ENCODE peak calls at places on chromosomes 11 and 22, in five cellular contexts. One of them, this sample, is unnamed.

GRCh38 chr11:113506893-113507292 is 31.7 kb upstream of the DRD2 start:
- DNase-seq in mammary epithelial cell: peak
- DNase-seq in stimulated activated CD4-positive, alpha-beta T cell treated with anti-CD3 and anti-CD28 coated beads, Interleukin-2, amount 100 ng/mL, for 48 hours: no peak
- DNase-seq in stimulated activated CD8-positive, alpha-beta memory T cell treated with anti-CD3 and anti-CD28 coated beads, Interleukin-15, amount 100 ng/mL, for 24 hours: no peak
- DNase-seq in HS-27A: no peak
- DNase-seq in this sample: no peak

GRCh38 chr22:17919276-17920144 is 104.9 kb downstream of the MICAL3 start:
- DNase-seq in mammary epithelial cell: no peak
- DNase-seq in stimulated activated CD4-positive, alpha-beta T cell treated with anti-CD3 and anti-CD28 coated beads, Interleukin-2, amount 100 ng/mL, for 48 hours: no peak
- DNase-seq in stimulated activated CD8-positive, alpha-beta memory T cell treated with anti-CD3 and anti-CD28 coated beads, Interleukin-15, amount 100 ng/mL, for 24 hours: no peak
- DNase-seq in HS-27A: no peak
- DNase-seq in this sample: no peak

GRCh38 chr11:12114487-12115033 is 4.2 kb downstream of the MICAL2 start:
- DNase-seq in mammary epithelial cell: no peak
- DNase-seq in stimulated activated CD4-positive, alpha-beta T cell treated with anti-CD3 and anti-CD28 coated beads, Interleukin-2, amount 100 ng/mL, for 48 hours: no peak
- DNase-seq in stimulated activated CD8-positive, alpha-beta memory T cell treated with anti-CD3 and anti-CD28 coated beads, Interleukin-15, amount 100 ng/mL, for 24 hours: no peak
- DNase-seq in HS-27A: no peak
- DNase-seq in this sample: no peak

GRCh38 chr11:70405679-70406395 is 7.5 kb downstream of the CTTN start:
- DNase-seq in mammary epithelial cell: no peak
- DNase-seq in stimulated activated CD4-positive, alpha-beta T cell treated with anti-CD3 and anti-CD28 coated beads, Interleukin-2, amount 100 ng/mL, for 48 hours: no peak
- DNase-seq in stimulated activated CD8-positive, alpha-beta memory T cell treated with anti-CD3 and anti-CD28 coated beads, Interleukin-15, amount 100 ng/mL, for 24 hours: no peak
- DNase-seq in HS-27A: no peak
- DNase-seq in this sample: no peak

GRCh38 chr11:10984250-10984649 is 126.4 kb upstream of the ZBED5 start:
- DNase-seq in mammary epithelial cell: no peak
- DNase-seq in stimulated activated CD4-positive, alpha-beta T cell treated with anti-CD3 and anti-CD28 coated beads, Interleukin-2, amount 100 ng/mL, for 48 hours: no peak
- DNase-seq in stimulated activated CD8-positive, alpha-beta memory T cell treated with anti-CD3 and anti-CD28 coated beads, Interleukin-15, amount 100 ng/mL, for 24 hours: no peak
- DNase-seq in HS-27A: no peak
- DNase-seq in this sample: no peak

GRCh38 chr11:114036156-114036811 is 23.2 kb upstream of the ZBTB16 start:
- DNase-seq in mammary epithelial cell: peak
- DNase-seq in stimulated activated CD4-positive, alpha-beta T cell treated with anti-CD3 and anti-CD28 coated beads, Interleukin-2, amount 100 ng/mL, for 48 hours: peak
- DNase-seq in stimulated activated CD8-positive, alpha-beta memory T cell treated with anti-CD3 and anti-CD28 coated beads, Interleukin-15, amount 100 ng/mL, for 24 hours: peak
- DNase-seq in HS-27A: no peak
- DNase-seq in this sample: no peak

GRCh38 chr11:90556026-90556425 is 333.2 kb upstream of the CHORDC1 start:
- DNase-seq in mammary epithelial cell: no peak
- DNase-seq in stimulated activated CD4-positive, alpha-beta T cell treated with anti-CD3 and anti-CD28 coated beads, Interleukin-2, amount 100 ng/mL, for 48 hours: no peak
- DNase-seq in stimulated activated CD8-positive, alpha-beta memory T cell treated with anti-CD3 and anti-CD28 coated beads, Interleukin-15, amount 100 ng/mL, for 24 hours: no peak
- DNase-seq in HS-27A: no peak
- DNase-seq in this sample: no peak

GRCh38 chr11:13962562-13963168 is at the start of gene SPON1:
- DNase-seq in mammary epithelial cell: peak
- DNase-seq in stimulated activated CD4-positive, alpha-beta T cell treated with anti-CD3 and anti-CD28 coated beads, Interleukin-2, amount 100 ng/mL, for 48 hours: peak
- DNase-seq in stimulated activated CD8-positive, alpha-beta memory T cell treated with anti-CD3 and anti-CD28 coated beads, Interleukin-15, amount 100 ng/mL, for 24 hours: no peak
- DNase-seq in HS-27A: no peak
- DNase-seq in this sample: no peak

GRCh38 chr11:129295746-129296145 is 79.9 kb upstream of the BARX2 start:
- DNase-seq in mammary epithelial cell: no peak
- DNase-seq in stimulated activated CD4-positive, alpha-beta T cell treated with anti-CD3 and anti-CD28 coated beads, Interleukin-2, amount 100 ng/mL, for 48 hours: no peak
- DNase-seq in stimulated activated CD8-positive, alpha-beta memory T cell treated with anti-CD3 and anti-CD28 coated beads, Interleukin-15, amount 100 ng/mL, for 24 hours: no peak
- DNase-seq in HS-27A: no peak
- DNase-seq in this sample: no peak

GRCh38 chr22:36922752-36923457 is 9.5 kb downstream of the CSF2RB start:
- DNase-seq in mammary epithelial cell: no peak
- DNase-seq in stimulated activated CD4-positive, alpha-beta T cell treated with anti-CD3 and anti-CD28 coated beads, Interleukin-2, amount 100 ng/mL, for 48 hours: no peak
- DNase-seq in stimulated activated CD8-positive, alpha-beta memory T cell treated with anti-CD3 and anti-CD28 coated beads, Interleukin-15, amount 100 ng/mL, for 24 hours: no peak
- DNase-seq in HS-27A: no peak
- DNase-seq in this sample: no peak

GRCh38 chr22:42069801-42070516 is 653 bp downstream of the NAGA start:
- DNase-seq in mammary epithelial cell: no peak
- DNase-seq in stimulated activated CD4-positive, alpha-beta T cell treated with anti-CD3 and anti-CD28 coated beads, Interleukin-2, amount 100 ng/mL, for 48 hours: no peak
- DNase-seq in stimulated activated CD8-positive, alpha-beta memory T cell treated with anti-CD3 and anti-CD28 coated beads, Interleukin-15, amount 100 ng/mL, for 24 hours: no peak
- DNase-seq in HS-27A: no peak
- DNase-seq in this sample: no peak

GRCh38 chr22:19845369-19845722 is 9.3 kb downstream of the GNB1L start:
- DNase-seq in mammary epithelial cell: no peak
- DNase-seq in stimulated activated CD4-positive, alpha-beta T cell treated with anti-CD3 and anti-CD28 coated beads, Interleukin-2, amount 100 ng/mL, for 48 hours: no peak
- DNase-seq in stimulated activated CD8-positive, alpha-beta memory T cell treated with anti-CD3 and anti-CD28 coated beads, Interleukin-15, amount 100 ng/mL, for 24 hours: no peak
- DNase-seq in HS-27A: no peak
- DNase-seq in this sample: no peak

GRCh38 chr11:123742334-123742733 is 874 bp upstream of the ZNF202 start:
- DNase-seq in mammary epithelial cell: no peak
- DNase-seq in stimulated activated CD4-positive, alpha-beta T cell treated with anti-CD3 and anti-CD28 coated beads, Interleukin-2, amount 100 ng/mL, for 48 hours: no peak
- DNase-seq in stimulated activated CD8-positive, alpha-beta memory T cell treated with anti-CD3 and anti-CD28 coated beads, Interleukin-15, amount 100 ng/mL, for 24 hours: no peak
- DNase-seq in HS-27A: no peak
- DNase-seq in this sample: no peak

GRCh38 chr11:61297741-61298140 is 2.6 kb upstream of the VWCE start:
- DNase-seq in mammary epithelial cell: peak
- DNase-seq in stimulated activated CD4-positive, alpha-beta T cell treated with anti-CD3 and anti-CD28 coated beads, Interleukin-2, amount 100 ng/mL, for 48 hours: no peak
- DNase-seq in stimulated activated CD8-positive, alpha-beta memory T cell treated with anti-CD3 and anti-CD28 coated beads, Interleukin-15, amount 100 ng/mL, for 24 hours: no peak
- DNase-seq in HS-27A: peak
- DNase-seq in this sample: peak

GRCh38 chr11:35373284-35373933 is 45.9 kb downstream of the SLC1A2 start:
- DNase-seq in mammary epithelial cell: no peak
- DNase-seq in stimulated activated CD4-positive, alpha-beta T cell treated with anti-CD3 and anti-CD28 coated beads, Interleukin-2, amount 100 ng/mL, for 48 hours: no peak
- DNase-seq in stimulated activated CD8-positive, alpha-beta memory T cell treated with anti-CD3 and anti-CD28 coated beads, Interleukin-15, amount 100 ng/mL, for 24 hours: no peak
- DNase-seq in HS-27A: no peak
- DNase-seq in this sample: no peak

GRCh38 chr11:96242191-96242845 is 100.7 kb downstream of the MAML2 start:
- DNase-seq in mammary epithelial cell: no peak
- DNase-seq in stimulated activated CD4-positive, alpha-beta T cell treated with anti-CD3 and anti-CD28 coated beads, Interleukin-2, amount 100 ng/mL, for 48 hours: no peak
- DNase-seq in stimulated activated CD8-positive, alpha-beta memory T cell treated with anti-CD3 and anti-CD28 coated beads, Interleukin-15, amount 100 ng/mL, for 24 hours: no peak
- DNase-seq in HS-27A: no peak
- DNase-seq in this sample: no peak

GRCh38 chr22:46053563-46054090 is 76.7 kb upstream of the WNT7B start:
- DNase-seq in mammary epithelial cell: peak
- DNase-seq in stimulated activated CD4-positive, alpha-beta T cell treated with anti-CD3 and anti-CD28 coated beads, Interleukin-2, amount 100 ng/mL, for 48 hours: peak
- DNase-seq in stimulated activated CD8-positive, alpha-beta memory T cell treated with anti-CD3 and anti-CD28 coated beads, Interleukin-15, amount 100 ng/mL, for 24 hours: no peak
- DNase-seq in HS-27A: no peak
- DNase-seq in this sample: no peak

GRCh38 chr11:14029971-14030531 is 67.5 kb downstream of the SPON1 start:
- DNase-seq in mammary epithelial cell: peak
- DNase-seq in stimulated activated CD4-positive, alpha-beta T cell treated with anti-CD3 and anti-CD28 coated beads, Interleukin-2, amount 100 ng/mL, for 48 hours: no peak
- DNase-seq in stimulated activated CD8-positive, alpha-beta memory T cell treated with anti-CD3 and anti-CD28 coated beads, Interleukin-15, amount 100 ng/mL, for 24 hours: no peak
- DNase-seq in HS-27A: no peak
- DNase-seq in this sample: peak

GRCh38 chr11:2290351-2290841 is 11.3 kb downstream of the C11orf21 start:
- DNase-seq in mammary epithelial cell: no peak
- DNase-seq in stimulated activated CD4-positive, alpha-beta T cell treated with anti-CD3 and anti-CD28 coated beads, Interleukin-2, amount 100 ng/mL, for 48 hours: no peak
- DNase-seq in stimulated activated CD8-positive, alpha-beta memory T cell treated with anti-CD3 and anti-CD28 coated beads, Interleukin-15, amount 100 ng/mL, for 24 hours: no peak
- DNase-seq in HS-27A: no peak
- DNase-seq in this sample: no peak

GRCh38 chr11:114317738-114318137 is 21.5 kb downstream of the NNMT start:
- DNase-seq in mammary epithelial cell: no peak
- DNase-seq in stimulated activated CD4-positive, alpha-beta T cell treated with anti-CD3 and anti-CD28 coated beads, Interleukin-2, amount 100 ng/mL, for 48 hours: no peak
- DNase-seq in stimulated activated CD8-positive, alpha-beta memory T cell treated with anti-CD3 and anti-CD28 coated beads, Interleukin-15, amount 100 ng/mL, for 24 hours: no peak
- DNase-seq in HS-27A: no peak
- DNase-seq in this sample: no peak

GRCh38 chr22:25367756-25368155 is 148.3 kb downstream of the CRYBB2 start:
- DNase-seq in mammary epithelial cell: no peak
- DNase-seq in stimulated activated CD4-positive, alpha-beta T cell treated with anti-CD3 and anti-CD28 coated beads, Interleukin-2, amount 100 ng/mL, for 48 hours: no peak
- DNase-seq in stimulated activated CD8-positive, alpha-beta memory T cell treated with anti-CD3 and anti-CD28 coated beads, Interleukin-15, amount 100 ng/mL, for 24 hours: no peak
- DNase-seq in HS-27A: no peak
- DNase-seq in this sample: no peak

GRCh38 chr11:6625832-6626420 is 6.7 kb upstream of the TPP1 start:
- DNase-seq in mammary epithelial cell: no peak
- DNase-seq in stimulated activated CD4-positive, alpha-beta T cell treated with anti-CD3 and anti-CD28 coated beads, Interleukin-2, amount 100 ng/mL, for 48 hours: no peak
- DNase-seq in stimulated activated CD8-positive, alpha-beta memory T cell treated with anti-CD3 and anti-CD28 coated beads, Interleukin-15, amount 100 ng/mL, for 24 hours: no peak
- DNase-seq in HS-27A: no peak
- DNase-seq in this sample: no peak

This sample was measured in epithelial cell of prostate.